ENCODE peak calls at places on chromosome 1, in four cellular contexts. Z, M, G and P are unnamed samples.

GRCh38 chr1:68213843-68214242 is 18.5 kb downstream of the WLS start:
- DNase-seq in M (peak), Z (peak), G (no peak), P (no peak)

GRCh38 chr1:35369922-35370671 is 101.6 kb downstream of the ZMYM4 start:
- DNase-seq in M (peak), G (no peak), Z (peak), P (peak)

GRCh38 chr1:200381256-200381980 is 28.4 kb downstream of the ZNF281 start:
- DNase-seq in Z (no peak), G (no peak), M (no peak), P (no peak)

GRCh38 chr1:41363632-41364320 is 2.5 kb downstream of the FOXO6 start:
- DNase-seq in M (no peak), Z (no peak), G (no peak), P (no peak)

GRCh38 chr1:209567788-209568187 is 15.7 kb upstream of the CAMK1G start:
- DNase-seq in Z (no peak), G (no peak), M (no peak), P (no peak)

GRCh38 chr1:233127157-233127556 is 168.4 kb downstream of the PCNX2 start:
- DNase-seq in G (no peak), Z (no peak), M (no peak), P (no peak)

GRCh38 chr1:156492591-156493080 is 7.9 kb downstream of the MEF2D start:
- DNase-seq in G (no peak), M (peak), Z (no peak), P (no peak)

GRCh38 chr1:172637522-172637921 is 21.4 kb upstream of the FASLG start:
- DNase-seq in Z (no peak), G (no peak), M (no peak), P (no peak)

GRCh38 chr1:118940957-118941356 is 47.2 kb downstream of the TBX15 start:
- DNase-seq in Z (no peak), G (no peak), M (no peak), P (no peak)

GRCh38 chr1:118945460-118945859 is 42.7 kb downstream of the TBX15 start:
- DNase-seq in M (no peak), Z (no peak), G (no peak), P (no peak)

GRCh38 chr1:118944546-118944945 is 43.6 kb downstream of the TBX15 start:
- DNase-seq in M (no peak), Z (no peak), G (no peak), P (no peak)

GRCh38 chr1:118947003-118947765 is 41.0 kb downstream of the TBX15 start:
- DNase-seq in Z (no peak), M (no peak), G (no peak), P (no peak)

DNA sequence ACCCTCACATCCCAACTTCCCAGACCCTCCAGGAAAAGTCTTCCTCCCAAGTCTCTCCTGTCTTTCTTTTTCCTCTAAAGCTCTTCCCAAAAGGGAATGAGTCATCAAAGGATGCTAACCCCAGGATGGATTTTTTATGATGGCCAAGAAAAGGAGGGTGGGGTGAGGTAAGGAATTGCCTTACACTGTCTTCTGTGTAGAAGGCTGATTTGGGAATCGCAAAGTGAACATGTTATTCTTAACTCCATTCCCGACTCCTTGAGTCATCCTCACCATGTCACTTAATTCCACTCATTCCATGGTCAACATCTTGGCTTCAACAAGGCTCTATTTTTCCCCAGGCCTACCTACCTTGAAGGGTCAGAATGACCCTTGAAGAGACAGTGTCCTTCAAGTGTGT is 44.0 kb downstream of the TBX15 start:
- DNase-seq in G (no peak), M (no peak), Z (no peak), P (no peak)
- H3K27ac ChIP-seq in G (no peak), M (no peak), Z (no peak), P (no peak)

GRCh38 chr1:100065969-100066227 is 66.8 kb downstream of the SASS6 start:
- DNase-seq in G (no peak), Z (no peak), M (no peak), P (no peak)
- H3K27ac ChIP-seq in G (no peak), Z (no peak), M (no peak), P (no peak)

GRCh38 chr1:84701366-84701765 is 11.1 kb upstream of the SSX2IP start:
- DNase-seq in Z (no peak), G (no peak), M (no peak), P (no peak)

GRCh38 chr1:84698718-84699117 is 8.5 kb upstream of the SSX2IP start:
- DNase-seq in Z (no peak), M (no peak), G (peak), P (no peak)

GRCh38 chr1:84698151-84698651 is 7.9 kb upstream of the SSX2IP start:
- DNase-seq in M (no peak), G (no peak), Z (no peak), P (no peak)

GRCh38 chr1:84702143-84702542 is 11.9 kb upstream of the SSX2IP start:
- DNase-seq in M (no peak), G (no peak), Z (no peak), P (no peak)

GRCh38 chr1:84700065-84700464 is 9.8 kb upstream of the SSX2IP start:
- DNase-seq in M (no peak), Z (no peak), G (no peak), P (no peak)
- H3K27ac ChIP-seq in M (no peak), Z (no peak), G (no peak), P (no peak)

DNA sequence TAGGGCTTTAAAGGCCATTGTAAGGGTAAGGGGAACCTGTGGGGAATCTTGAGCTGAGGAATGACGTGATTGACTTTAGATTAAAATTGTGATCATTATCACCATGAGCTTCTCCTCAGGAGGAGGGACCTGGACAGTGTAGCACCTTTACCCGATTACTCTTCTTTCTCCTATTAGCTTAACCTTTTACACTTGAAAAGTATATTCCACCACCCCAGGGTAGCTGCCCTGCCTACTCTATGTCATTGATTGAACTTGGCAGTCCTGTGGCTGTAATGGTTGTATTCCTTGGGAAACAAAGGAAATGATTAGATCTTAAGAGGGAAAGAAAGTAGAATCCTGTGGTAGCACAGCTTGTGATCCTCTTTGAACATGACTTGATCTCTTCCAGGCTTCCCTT is 47.7 kb downstream of the CACHD1 start:
- DNase-seq in G (no peak), M (no peak), Z (no peak), P (no peak)
- H3K27ac ChIP-seq in G (no peak), M (no peak), Z (no peak), P (no peak)

GRCh38 chr1:243507001-243507671 is 251.3 kb downstream of the SDCCAG8 start:
- DNase-seq in M (no peak), Z (no peak), G (no peak), P (peak)

GRCh38 chr1:243505986-243506689 is 250.3 kb downstream of the SDCCAG8 start:
- DNase-seq in M (no peak), Z (no peak), G (no peak), P (peak)

GRCh38 chr1:243508964-243509363 is 253.1 kb downstream of the SDCCAG8 start:
- DNase-seq in M (no peak), Z (no peak), G (no peak), P (no peak)

GRCh38 chr1:243508303-243508713 is 252.5 kb downstream of the SDCCAG8 start:
- DNase-seq in G (no peak), Z (no peak), M (no peak), P (no peak)

DNA sequence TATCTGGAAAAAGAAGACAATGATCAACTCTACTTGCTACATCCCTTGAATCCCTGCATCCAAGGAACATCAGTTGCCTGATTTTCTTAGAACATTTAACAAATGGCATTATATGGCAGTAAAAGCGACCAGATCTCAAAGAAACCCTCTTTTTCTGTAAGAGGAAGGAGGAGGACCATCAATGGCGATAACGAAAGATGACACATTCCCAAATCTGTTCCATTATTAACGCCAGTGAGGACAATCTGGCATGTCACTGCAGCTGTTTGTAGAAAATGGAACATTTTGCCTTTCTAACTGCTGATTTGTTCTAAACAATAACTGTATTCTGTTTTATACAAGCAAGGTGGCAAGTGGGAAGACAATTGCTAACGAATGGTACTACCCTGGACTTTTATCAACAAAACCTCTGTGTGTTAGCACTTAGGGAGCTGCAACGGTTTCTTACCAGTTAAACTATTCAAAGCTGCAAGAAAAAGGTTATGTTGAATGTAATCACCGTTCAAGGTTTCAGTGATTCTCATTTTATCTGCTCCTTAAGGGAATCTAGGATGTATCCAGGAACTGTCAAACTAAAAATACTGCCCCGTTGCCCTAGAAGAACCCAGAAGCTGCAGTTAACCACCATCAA is 251.9 kb downstream of the SDCCAG8 start:
- DNase-seq in G (no peak), M (no peak), Z (no peak), P (no peak)
- H3K27ac ChIP-seq in G (no peak), M (no peak), Z (no peak), P (peak)

DNA sequence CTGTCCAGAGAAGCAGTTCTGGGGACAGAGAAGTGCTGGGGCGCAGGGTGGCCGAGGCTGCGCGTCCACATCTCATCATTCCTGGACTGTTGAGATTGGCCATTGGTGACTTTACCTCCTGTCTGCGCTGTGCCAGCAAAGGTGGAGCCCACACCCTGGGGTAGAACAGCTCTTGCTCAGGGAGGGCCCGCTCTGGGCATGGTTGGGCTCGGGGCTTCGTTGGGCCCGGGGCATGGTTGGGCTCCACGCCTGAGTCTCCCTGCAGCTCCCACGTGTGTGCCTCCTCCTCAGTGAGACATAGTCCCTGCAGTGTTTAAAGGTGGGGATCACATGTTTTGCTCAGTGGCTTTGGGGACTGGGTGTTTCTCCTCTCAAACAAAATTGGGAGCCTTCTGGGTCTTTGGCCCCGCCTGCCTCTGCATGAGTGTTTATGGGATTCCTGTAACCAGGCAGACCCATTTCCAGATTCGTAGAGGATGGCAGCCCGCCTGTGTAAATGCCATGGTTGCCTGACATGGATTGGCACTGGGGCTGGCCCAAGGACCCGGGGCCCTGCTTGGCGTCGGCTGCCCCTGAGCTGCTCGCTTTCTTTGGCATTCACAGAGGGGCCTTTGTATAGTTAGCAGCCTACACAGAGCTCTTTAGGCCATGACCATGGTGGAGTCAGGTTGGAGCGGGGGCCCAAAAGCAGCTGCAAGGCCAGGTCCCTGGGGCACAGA is 104.6 kb downstream of the TLR5 start:
- DNase-seq in Z (no peak), M (no peak), G (no peak), P (no peak)
- H3K27ac ChIP-seq in Z (no peak), M (no peak), G (no peak), P (no peak)

GRCh38 chr1:211632808-211633522 is 42.5 kb downstream of the NEK2 start:
- DNase-seq in G (no peak), Z (no peak), M (no peak), P (no peak)
- H3K27ac ChIP-seq in G (peak), Z (no peak), M (no peak), P (no peak)